ENCODE peak calls at places on chromosomes 16 and 17, in seven cellular contexts. One of them, this sample, is unnamed.

GRCh38 chr17:27562777-27563455 is 68.1 kb upstream of the LGALS9 start:
- DNase-seq in H9: no peak
- DNase-seq in A549: no peak
- DNase-seq in sigmoid colon: no peak
- DNase-seq in dorsolateral prefrontal cortex: no peak
- DNase-seq in coronary artery: no peak
- DNase-seq in lung: no peak
- DNase-seq in this sample: peak; percentile 40

GRCh38 chr17:57114085-57114673 is 29.1 kb downstream of the AKAP1 start:
- DNase-seq in H9: peak; percentile 88
- DNase-seq in A549: peak; percentile 76
- DNase-seq in sigmoid colon: no peak
- DNase-seq in dorsolateral prefrontal cortex: no peak
- DNase-seq in coronary artery: no peak
- DNase-seq in lung: no peak
- DNase-seq in this sample: peak; percentile 50

GRCh38 chr17:50692448-50693040 is 15.2 kb downstream of the ANKRD40 start:
- DNase-seq in H9: no peak
- DNase-seq in A549: no peak
- DNase-seq in sigmoid colon: no peak
- DNase-seq in dorsolateral prefrontal cortex: no peak
- DNase-seq in coronary artery: no peak
- DNase-seq in lung: no peak
- DNase-seq in this sample: no peak

GRCh38 chr17:44921122-44921882 is 6.0 kb upstream of the GFAP start:
- DNase-seq in H9: peak; percentile 83
- DNase-seq in A549: no peak
- DNase-seq in sigmoid colon: peak; percentile 57
- DNase-seq in dorsolateral prefrontal cortex: peak; percentile 30
- DNase-seq in coronary artery: no peak
- DNase-seq in lung: no peak
- DNase-seq in this sample: no peak

GRCh38 chr17:70767102-70767701 is 597.9 kb downstream of the KCNJ2 start:
- DNase-seq in H9: no peak
- DNase-seq in A549: peak; percentile 29
- DNase-seq in sigmoid colon: no peak
- DNase-seq in dorsolateral prefrontal cortex: no peak
- DNase-seq in coronary artery: no peak
- DNase-seq in lung: no peak
- DNase-seq in this sample: peak; percentile 48

GRCh38 chr17:78284146-78284545 is 52.7 kb downstream of the TMEM235 start:
- DNase-seq in H9: no peak
- DNase-seq in A549: no peak
- DNase-seq in sigmoid colon: no peak
- DNase-seq in dorsolateral prefrontal cortex: no peak
- DNase-seq in coronary artery: no peak
- DNase-seq in lung: no peak
- DNase-seq in this sample: peak; percentile 76

GRCh38 chr17:34999456-34999855 is 19.1 kb downstream of the LIG3 start:
- DNase-seq in H9: no peak
- DNase-seq in A549: no peak
- DNase-seq in sigmoid colon: no peak
- DNase-seq in dorsolateral prefrontal cortex: no peak
- DNase-seq in coronary artery: no peak
- DNase-seq in lung: no peak
- DNase-seq in this sample: no peak

GRCh38 chr17:59366773-59367656 is 35.6 kb downstream of the YPEL2 start:
- DNase-seq in H9: no peak
- DNase-seq in A549: no peak
- DNase-seq in sigmoid colon: peak; percentile 74
- DNase-seq in dorsolateral prefrontal cortex: no peak
- DNase-seq in coronary artery: no peak
- DNase-seq in lung: peak; percentile 52
- DNase-seq in this sample: no peak

GRCh38 chr16:70255584-70255983 is 3.8 kb upstream of the EXOSC6 start:
- DNase-seq in H9: no peak
- DNase-seq in A549: no peak
- DNase-seq in sigmoid colon: no peak
- DNase-seq in dorsolateral prefrontal cortex: no peak
- DNase-seq in coronary artery: no peak
- DNase-seq in lung: no peak
- DNase-seq in this sample: no peak

GRCh38 chr17:35084987-35085386 is 21.5 kb upstream of the RFFL start:
- DNase-seq in H9: no peak
- DNase-seq in A549: peak; percentile 71
- DNase-seq in sigmoid colon: no peak
- DNase-seq in dorsolateral prefrontal cortex: no peak
- DNase-seq in coronary artery: no peak
- DNase-seq in lung: no peak
- DNase-seq in this sample: peak; percentile 68

GRCh38 chr16:15885560-15886001 is 2.8 kb downstream of the CEP20 start:
- DNase-seq in H9: no peak
- DNase-seq in A549: no peak
- DNase-seq in sigmoid colon: no peak
- DNase-seq in dorsolateral prefrontal cortex: no peak
- DNase-seq in coronary artery: no peak
- DNase-seq in lung: no peak
- DNase-seq in this sample: no peak

GRCh38 chr17:61247438-61247837 is 152.2 kb upstream of the TBX2 start:
- DNase-seq in H9: no peak
- DNase-seq in A549: no peak
- DNase-seq in sigmoid colon: no peak
- DNase-seq in dorsolateral prefrontal cortex: no peak
- DNase-seq in coronary artery: no peak
- DNase-seq in lung: no peak
- DNase-seq in this sample: peak; percentile 7

GRCh38 chr16:69187891-69188451 is 1.0 kb downstream of the SNTB2 start:
- DNase-seq in H9: no peak
- DNase-seq in A549: peak; percentile 47
- DNase-seq in sigmoid colon: peak; percentile 83
- DNase-seq in dorsolateral prefrontal cortex: no peak
- DNase-seq in coronary artery: no peak
- DNase-seq in lung: peak; percentile 41
- DNase-seq in this sample: peak; percentile 47

GRCh38 chr17:49180303-49180702 is 30.1 kb downstream of the GNGT2 start:
- DNase-seq in H9: peak; percentile 84
- DNase-seq in A549: peak; percentile 79
- DNase-seq in sigmoid colon: peak; percentile 73
- DNase-seq in dorsolateral prefrontal cortex: no peak
- DNase-seq in coronary artery: no peak
- DNase-seq in lung: peak; percentile 66
- DNase-seq in this sample: peak; percentile 68

GRCh38 chr17:63760771-63761539 is 12.4 kb downstream of the CCDC47 start:
- DNase-seq in H9: no peak
- DNase-seq in A549: no peak
- DNase-seq in sigmoid colon: no peak
- DNase-seq in dorsolateral prefrontal cortex: no peak
- DNase-seq in coronary artery: no peak
- DNase-seq in lung: no peak
- DNase-seq in this sample: no peak

DNA sequence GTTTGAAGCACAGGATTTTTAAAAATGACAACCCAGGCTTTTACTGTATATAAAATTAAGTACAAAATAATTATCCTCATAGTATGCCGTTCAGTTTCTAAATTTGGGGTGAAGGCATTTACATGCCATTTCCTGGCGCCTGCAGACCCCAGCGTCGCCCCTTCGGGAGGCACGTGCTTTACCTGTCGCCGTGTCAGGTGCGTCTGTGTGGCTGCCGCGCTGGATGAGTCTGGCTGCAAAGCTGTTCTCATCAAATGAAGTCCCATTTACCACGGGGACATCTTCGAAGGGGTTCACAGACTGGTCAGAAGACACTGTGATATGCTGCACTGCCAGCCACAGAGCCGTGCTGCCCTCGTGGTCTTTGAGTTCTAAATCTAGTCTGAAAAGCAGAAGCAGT is 51.8 kb downstream of the CYB5D2 start:
- DNase-seq in H9: no peak
- DNase-seq in A549: no peak
- DNase-seq in sigmoid colon: no peak
- DNase-seq in dorsolateral prefrontal cortex: no peak
- DNase-seq in coronary artery: no peak
- DNase-seq in lung: no peak
- DNase-seq in this sample: no peak
- TF ChIP-seq CTCF in H9: no peak
- TF ChIP-seq CTCF in A549: no peak
- TF ChIP-seq CTCF in sigmoid colon: no peak
- TF ChIP-seq CTCF in dorsolateral prefrontal cortex: no peak
- TF ChIP-seq CTCF in coronary artery: no peak
- TF ChIP-seq CTCF in lung: no peak
- TF ChIP-seq CTCF in this sample: no peak

DNA sequence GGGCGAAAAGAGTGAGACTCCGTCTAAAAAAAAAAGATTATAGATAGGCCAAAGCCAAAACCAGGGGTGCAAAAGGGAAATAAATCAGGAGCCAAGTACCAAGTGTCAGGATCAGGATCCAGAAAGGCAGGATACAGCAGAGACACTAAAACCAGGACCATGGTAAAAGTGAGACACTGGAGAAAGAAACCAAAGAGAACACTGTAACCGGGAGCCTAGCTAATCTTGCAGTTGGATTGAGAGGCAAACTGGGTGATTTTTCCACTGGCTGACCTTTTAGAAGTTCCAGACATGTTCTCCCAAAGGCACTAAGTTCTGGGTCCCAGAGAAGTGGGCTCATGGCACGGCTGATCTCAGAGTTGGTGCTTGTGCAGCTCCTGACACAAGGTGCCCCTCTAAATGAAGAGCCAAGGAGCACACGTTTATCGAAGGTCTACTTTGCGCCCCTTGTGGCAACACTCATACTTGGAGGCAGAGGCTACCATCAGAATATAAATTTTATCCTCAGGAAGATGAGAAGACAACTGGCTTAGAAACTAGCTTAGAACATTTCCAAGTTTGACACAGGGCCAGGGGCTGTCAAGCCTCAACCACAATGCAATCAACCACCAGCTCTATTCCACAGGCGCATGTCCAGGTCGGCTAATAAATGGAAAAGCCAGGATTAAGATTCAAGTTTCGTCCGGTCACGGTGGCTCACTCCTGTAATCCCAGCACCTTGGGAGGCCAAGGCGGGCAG is 27.5 kb upstream of the HELZ start:
- DNase-seq in H9: peak; percentile 75
- DNase-seq in A549: peak; percentile 70
- DNase-seq in sigmoid colon: no peak
- DNase-seq in dorsolateral prefrontal cortex: no peak
- DNase-seq in coronary artery: no peak
- DNase-seq in lung: no peak
- DNase-seq in this sample: no peak
- TF ChIP-seq CTCF in H9: peak; percentile 71
- TF ChIP-seq CTCF in A549: peak; percentile 44
- TF ChIP-seq CTCF in sigmoid colon: no peak
- TF ChIP-seq CTCF in dorsolateral prefrontal cortex: no peak
- TF ChIP-seq CTCF in coronary artery: no peak
- TF ChIP-seq CTCF in lung: no peak
- TF ChIP-seq CTCF in this sample: no peak

GRCh38 chr16:47036201-47036600 is 62.7 kb upstream of the DNAJA2 start:
- DNase-seq in H9: no peak
- DNase-seq in A549: peak; percentile 28
- DNase-seq in sigmoid colon: no peak
- DNase-seq in dorsolateral prefrontal cortex: no peak
- DNase-seq in coronary artery: no peak
- DNase-seq in lung: no peak
- DNase-seq in this sample: no peak
- TF ChIP-seq CTCF in H9: no peak
- TF ChIP-seq CTCF in A549: no peak
- TF ChIP-seq CTCF in sigmoid colon: no peak
- TF ChIP-seq CTCF in dorsolateral prefrontal cortex: no peak
- TF ChIP-seq CTCF in coronary artery: no peak
- TF ChIP-seq CTCF in lung: no peak
- TF ChIP-seq CTCF in this sample: no peak

GRCh38 chr16:2278272-2278608 is 10.3 kb upstream of the RNPS1 start:
- DNase-seq in H9: peak; percentile 56
- DNase-seq in A549: peak; percentile 33
- DNase-seq in sigmoid colon: no peak
- DNase-seq in dorsolateral prefrontal cortex: no peak
- DNase-seq in coronary artery: no peak
- DNase-seq in lung: no peak
- DNase-seq in this sample: no peak
- TF ChIP-seq CTCF in H9: peak; percentile 56
- TF ChIP-seq CTCF in A549: no peak
- TF ChIP-seq CTCF in sigmoid colon: no peak
- TF ChIP-seq CTCF in dorsolateral prefrontal cortex: no peak
- TF ChIP-seq CTCF in coronary artery: no peak
- TF ChIP-seq CTCF in lung: no peak
- TF ChIP-seq CTCF in this sample: no peak

DNA sequence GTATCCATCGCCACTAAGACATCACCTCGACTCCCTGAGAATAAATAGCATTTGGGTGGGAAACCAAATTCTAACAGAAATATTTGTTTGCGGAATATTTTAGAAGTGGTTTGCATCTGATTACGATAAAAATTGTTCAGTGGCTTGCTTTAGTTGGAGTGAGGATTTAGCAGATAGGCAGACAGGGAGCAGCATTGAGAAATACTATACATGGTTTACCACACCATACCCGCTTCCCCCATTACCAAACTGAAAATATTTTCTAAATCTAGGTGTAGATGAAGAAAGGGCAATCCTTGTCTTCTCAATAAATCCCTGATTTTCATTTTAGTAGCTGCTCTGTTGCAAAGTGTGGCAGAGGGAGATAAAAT is 895 bp upstream of the BAHCC1 start:
- DNase-seq in H9: no peak
- DNase-seq in A549: no peak
- DNase-seq in sigmoid colon: no peak
- DNase-seq in dorsolateral prefrontal cortex: no peak
- DNase-seq in coronary artery: no peak
- DNase-seq in lung: no peak
- DNase-seq in this sample: no peak
- TF ChIP-seq CTCF in H9: no peak
- TF ChIP-seq CTCF in A549: no peak
- TF ChIP-seq CTCF in sigmoid colon: no peak
- TF ChIP-seq CTCF in dorsolateral prefrontal cortex: no peak
- TF ChIP-seq CTCF in coronary artery: no peak
- TF ChIP-seq CTCF in lung: no peak
- TF ChIP-seq CTCF in this sample: no peak

DNA sequence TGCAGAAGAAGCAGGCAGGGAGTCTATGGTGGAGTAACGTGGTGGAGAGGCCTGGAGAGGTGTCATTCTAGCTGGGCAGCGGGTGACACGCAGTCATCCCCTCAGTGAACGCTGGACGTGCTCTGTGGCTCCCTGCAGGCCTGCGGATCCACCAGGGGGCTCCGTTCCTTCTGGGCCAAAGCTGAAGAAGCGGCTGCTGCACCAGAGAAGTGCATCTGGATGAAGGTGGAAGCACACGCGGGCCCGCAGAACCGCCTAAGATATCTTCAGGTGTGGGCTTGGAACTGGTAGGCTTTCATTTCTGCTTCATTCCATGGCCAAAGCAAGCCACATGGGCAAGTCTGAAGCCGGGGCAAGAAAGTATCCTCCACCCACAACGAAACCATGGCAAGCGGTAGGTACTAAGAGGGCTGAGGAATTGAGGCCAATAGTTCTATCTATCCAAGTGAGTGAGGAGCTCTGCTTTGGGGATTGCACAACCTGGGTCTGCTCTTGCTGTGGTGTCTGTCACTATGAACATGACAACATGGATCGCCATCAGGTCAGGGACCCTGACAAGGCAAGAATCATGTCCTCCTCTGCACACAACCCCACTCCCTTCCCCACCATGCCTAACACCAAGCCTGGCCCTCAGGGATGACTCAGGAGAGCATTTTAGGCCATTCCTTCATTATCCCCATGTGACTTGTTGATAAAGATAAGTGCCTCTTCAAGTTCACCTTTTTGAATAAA is 78.9 kb upstream of the FBXO47 start:
- DNase-seq in H9: peak; percentile 93
- DNase-seq in A549: no peak
- DNase-seq in sigmoid colon: no peak
- DNase-seq in dorsolateral prefrontal cortex: no peak
- DNase-seq in coronary artery: no peak
- DNase-seq in lung: no peak
- DNase-seq in this sample: no peak
- TF ChIP-seq CTCF in H9: peak; percentile 57
- TF ChIP-seq CTCF in A549: no peak
- TF ChIP-seq CTCF in sigmoid colon: no peak
- TF ChIP-seq CTCF in dorsolateral prefrontal cortex: no peak
- TF ChIP-seq CTCF in coronary artery: no peak
- TF ChIP-seq CTCF in lung: no peak
- TF ChIP-seq CTCF in this sample: no peak